ENCODE peak calls at places on chromosomes 11 and 22, in five cellular contexts. N is T-helper 2 cell, S is fibroblast of lung, M is occipital lobe, R is GM12892. Z is an unnamed sample.
A peak's percentile ranks its signal among the peaks of the same experiment; 100 is the strongest.

GRCh38 chr11:47413908-47414684 is 5.7 kb downstream of the SLC39A13 start:
- DNase-seq in S (peak; percentile 84), N (no peak), M (no peak), R (no peak), Z (no peak)

GRCh38 chr11:47768090-47768620 is 1.0 kb upstream of the FNBP4 start:
- DNase-seq in S (peak; percentile 82), N (no peak), M (peak; percentile 55), R (no peak), Z (peak; percentile 76)

GRCh38 chr11:57776101-57776511 is 14.5 kb downstream of the CTNND1 start:
- DNase-seq in N (no peak), R (no peak), S (no peak), M (no peak), Z (no peak)

GRCh38 chr11:119317592-119318239 is 786 bp upstream of the MCAM start:
- DNase-seq in S (peak; percentile 27), N (no peak), R (no peak), M (no peak), Z (no peak)

GRCh38 chr11:66112640-66113098 is 42.6 kb downstream of the PACS1 start:
- DNase-seq in R (no peak), S (peak; percentile 43), M (no peak), N (no peak), Z (no peak)

GRCh38 chr11:118435233-118435892 is 929 bp upstream of the KMT2A start:
- DNase-seq in N (peak; percentile 55), S (peak; percentile 37), M (peak; percentile 45), R (peak; percentile 48), Z (peak; percentile 68)

GRCh38 chr11:134312807-134313206 is 19.0 kb upstream of the GLB1L2 start:
- DNase-seq in M (no peak), S (no peak), N (no peak), R (no peak), Z (no peak)

GRCh38 chr11:35619030-35619753 is 932 bp downstream of the FJX1 start:
- DNase-seq in S (peak; percentile 46), N (no peak), M (peak; percentile 58), R (peak; percentile 41), Z (peak; percentile 37)

GRCh38 chr11:75762158-75762557 is 6.4 kb upstream of the DGAT2 start:
- DNase-seq in S (no peak), R (no peak), M (no peak), N (no peak), Z (no peak)

GRCh38 chr11:66115638-66116410 is 45.8 kb downstream of the PACS1 start:
- DNase-seq in S (no peak), R (no peak), M (no peak), N (no peak), Z (no peak)

GRCh38 chr11:134086376-134086775 is 17.5 kb downstream of the JAM3 start:
- DNase-seq in S (no peak), N (no peak), R (no peak), M (no peak), Z (no peak)

GRCh38 chr22:20080445-20080775 is 369 bp downstream of the DGCR8 start:
- DNase-seq in S (peak; percentile 47), M (peak; percentile 32), R (peak; percentile 85), N (peak; percentile 75), Z (peak; percentile 71)

GRCh38 chr11:109964487-109964886 is 128.7 kb upstream of the ZC3H12C start:
- DNase-seq in S (no peak), R (no peak), N (no peak), M (no peak), Z (no peak)

GRCh38 chr11:132610216-132610615 is 922.1 kb downstream of the OPCML start:
- DNase-seq in N (no peak), S (peak; percentile 87), M (no peak), R (no peak), Z (no peak)

GRCh38 chr22:42270178-42270511 is 308 bp downstream of the TCF20 start:
- DNase-seq in S (no peak), R (no peak), N (peak; percentile 27), M (no peak), Z (no peak)

GRCh38 chr11:114346709-114347141 is 50.5 kb downstream of the NNMT start:
- DNase-seq in N (no peak), S (peak; percentile 23), M (no peak), R (no peak), Z (no peak)

GRCh38 chr22:30742291-30743256 is 47.9 kb downstream of the OSBP2 start:
- DNase-seq in S (peak; percentile 35), M (no peak), R (no peak), N (no peak), Z (no peak)

GRCh38 chr11:69253028-69253427 is 40.9 kb upstream of the MYEOV start:
- DNase-seq in M (no peak), R (no peak), S (peak; percentile 51), N (no peak), Z (no peak)

GRCh38 chr11:19660076-19660475 is 52.6 kb upstream of the NAV2 start:
- DNase-seq in N (no peak), S (peak; percentile 70), M (no peak), R (peak; percentile 43), Z (no peak)

GRCh38 chr11:63917685-63918523 is 940 bp upstream of the RCOR2 start:
- DNase-seq in N (no peak), M (peak; percentile 68), S (peak; percentile 63), R (no peak), Z (no peak)

GRCh38 chr22:27913162-27913741 is 5.8 kb downstream of the PITPNB start:
- DNase-seq in M (no peak), S (peak; percentile 32), N (no peak), R (no peak), Z (no peak)

GRCh38 chr11:25293166-25293565 is 796.3 kb downstream of the LUZP2 start:
- DNase-seq in S (no peak), N (no peak), M (no peak), R (no peak), Z (no peak)

GRCh38 chr11:115929618-115930129 is 425.5 kb upstream of the CADM1 start:
- DNase-seq in N (no peak), S (no peak), M (no peak), R (no peak), Z (no peak)

GRCh38 chr11:128481135-128481534 is 106.2 kb downstream of the ETS1 start:
- DNase-seq in N (no peak), R (no peak), M (no peak), S (peak; percentile 97), Z (no peak)

GRCh38 chr22:48605856-48606255 is 1221.8 kb downstream of the BRD1 start:
- DNase-seq in M (no peak), R (no peak), N (no peak), S (no peak), Z (no peak)

GRCh38 chr22:22836635-22837034 is 51.0 kb upstream of the IGLL5 start:
- DNase-seq in R (no peak), N (no peak), M (no peak), S (peak; percentile 12), Z (no peak)

GRCh38 chr11:13040969-13041561 is 31.9 kb downstream of the RASSF10 start:
- DNase-seq in N (no peak), S (no peak), R (no peak), M (no peak), Z (no peak)

GRCh38 chr11:63811522-63811921 is 1.7 kb upstream of the SPINDOC start:
- DNase-seq in R (no peak), M (no peak), S (no peak), N (no peak), Z (no peak)

GRCh38 chr11:112880454-112880853 is 80.8 kb upstream of the NCAM1 start:
- DNase-seq in R (no peak), N (no peak), M (no peak), S (no peak), Z (no peak)

GRCh38 chr22:49922484-49922883 is 4.0 kb downstream of the CRELD2 start:
- DNase-seq in M (no peak), R (no peak), N (no peak), S (no peak), Z (no peak)

GRCh38 chr11:61367406-61367805 is 5.2 kb downstream of the TMEM138 start:
- DNase-seq in R (no peak), S (no peak), N (no peak), M (no peak), Z (no peak)

GRCh38 chr11:9160166-9160565 is 68.8 kb upstream of the SCUBE2 start:
- DNase-seq in S (no peak), R (no peak), N (no peak), M (no peak), Z (no peak)

GRCh38 chr22:28229566-28230483 is 310.8 kb upstream of the PITPNB start:
- DNase-seq in M (no peak), N (no peak), S (peak; percentile 32), R (no peak), Z (no peak)

GRCh38 chr22:35727436-35727835 is 9.8 kb downstream of the APOL5 start:
- DNase-seq in S (peak; percentile 59), R (no peak), N (no peak), M (no peak), Z (no peak)

GRCh38 chr22:42396621-42397331 is 35.4 kb downstream of the NFAM1 start:
- DNase-seq in M (no peak), S (no peak), N (no peak), R (no peak), Z (no peak)

GRCh38 chr11:126281245-126281644 is 1.6 kb upstream of the TIRAP start:
- DNase-seq in S (no peak), N (no peak), R (no peak), M (no peak), Z (no peak)

GRCh38 chr11:85822814-85823213 is 11.9 kb upstream of the SYTL2 start:
- DNase-seq in R (no peak), S (peak; percentile 63), M (no peak), N (no peak), Z (no peak)

GRCh38 chr11:95915051-95915450 is 8.9 kb downstream of the MTMR2 start:
- DNase-seq in S (no peak), R (no peak), N (no peak), M (no peak), Z (no peak)

GRCh38 chr11:28038775-28039174 is 69.2 kb downstream of the KIF18A start:
- DNase-seq in S (no peak), R (no peak), M (no peak), N (no peak), Z (no peak)

Z was measured in hypothalamus.